ENCODE peak calls at places on chromosomes 3 and 15, in nine cellular contexts. W is mucosa of descending colon, K is OCI-LY7, I is heart right ventricle, D is right atrium auricular region, G is kidney epithelial cell, N is uterus, C is cardiac muscle cell, A is tibial nerve. T is an unnamed sample.

GRCh38 chr3:52176951-52177700 is 20.8 kb upstream of the ALAS1 start:
- DNase-seq in W (no peak), K (no peak), I (no peak), D (no peak), G (no peak), N (no peak), C (no peak), A (no peak), T (no peak)

GRCh38 chr3:45993421-45994027 is 2.1 kb downstream of the FYCO1 start:
- DNase-seq in W (no peak), K (no peak), I (no peak), D (no peak), G (no peak), N (no peak), C (no peak), A (no peak), T (no peak)

GRCh38 chr15:89105147-89105546 is 16.9 kb downstream of the ABHD2 start:
- DNase-seq in W (no peak), K (no peak), I (no peak), D (no peak), G (peak; percentile 90), N (peak; percentile 46), C (peak; percentile 95), A (no peak), T (no peak)

GRCh38 chr3:32229565-32229964 is 8.9 kb upstream of the CMTM8 start:
- DNase-seq in W (no peak), K (no peak), I (no peak), D (no peak), G (no peak), N (no peak), C (no peak), A (no peak), T (no peak)

GRCh38 chr15:85620321-85621044 is 174.2 kb downstream of the KLHL25 start:
- DNase-seq in W (no peak), K (no peak), I (peak; percentile 64), D (no peak), G (no peak), N (peak; percentile 59), C (peak; percentile 80), A (peak; percentile 57), T (no peak)

GRCh38 chr3:106635271-106635670 is 742.0 kb upstream of the CCDC54 start:
- DNase-seq in W (no peak), K (no peak), I (no peak), D (no peak), G (peak; percentile 25), N (no peak), C (peak; percentile 77), A (no peak), T (no peak)

GRCh38 chr3:42493126-42493797 is 9.2 kb upstream of the VIPR1 start:
- DNase-seq in W (no peak), K (no peak), I (no peak), D (peak; percentile 40), G (no peak), N (no peak), C (no peak), A (no peak), T (no peak)

GRCh38 chr3:25648107-25648535 is 16.6 kb downstream of the TOP2B start:
- DNase-seq in W (no peak), K (peak; percentile 89), I (peak; percentile 72), D (peak; percentile 74), G (no peak), N (peak; percentile 55), C (peak; percentile 88), A (peak; percentile 90), T (peak; percentile 20)

GRCh38 chr15:67105065-67105951 is 39.9 kb downstream of the SMAD3 start:
- DNase-seq in W (no peak), K (no peak), I (no peak), D (peak; percentile 84), G (peak; percentile 97), N (peak; percentile 69), C (peak; percentile 96), A (peak; percentile 37), T (no peak)

GRCh38 chr3:168029705-168030104 is 66.0 kb downstream of the GOLIM4 start:
- DNase-seq in W (no peak), K (no peak), I (no peak), D (no peak), G (no peak), N (no peak), C (no peak), A (no peak), T (no peak)

GRCh38 chr15:42084465-42085235 is 9.7 kb downstream of the PLA2G4D start:
- DNase-seq in W (peak; percentile 81), K (peak; percentile 54), I (peak; percentile 45), D (peak; percentile 63), G (no peak), N (peak; percentile 32), C (peak; percentile 65), A (peak; percentile 61), T (peak; percentile 57)

GRCh38 chr15:37107071-37107753 is 6.9 kb upstream of the MEIS2 start:
- DNase-seq in W (no peak), K (no peak), I (no peak), D (no peak), G (no peak), N (peak; percentile 63), C (peak; percentile 73), A (no peak), T (no peak)

GRCh38 chr3:53303957-53304356 is 43.4 kb downstream of the DCP1A start:
- DNase-seq in W (no peak), K (no peak), I (no peak), D (no peak), G (no peak), N (no peak), C (peak; percentile 22), A (no peak), T (no peak)

GRCh38 chr3:171013822-171014748 is 12.4 kb downstream of the SLC2A2 start:
- DNase-seq in W (no peak), K (no peak), I (no peak), D (no peak), G (no peak), N (no peak), C (peak; percentile 57), A (no peak), T (no peak)

GRCh38 chr15:52021128-52021671 is 2.2 kb downstream of the MAPK6 start:
- DNase-seq in W (no peak), K (peak; percentile 61), I (peak; percentile 48), D (no peak), G (peak; percentile 75), N (peak; percentile 70), C (peak; percentile 93), A (peak; percentile 16), T (peak; percentile 61)

GRCh38 chr3:64343692-64344440 is 118.6 kb upstream of the PRICKLE2 start:
- DNase-seq in W (no peak), K (no peak), I (no peak), D (no peak), G (no peak), N (no peak), C (peak; percentile 59), A (no peak), T (no peak)

GRCh38 chr3:101849714-101850326 is 506 bp downstream of the NFKBIZ start:
- DNase-seq in W (peak; percentile 81), K (peak; percentile 81), I (peak; percentile 24), D (no peak), G (no peak), N (peak; percentile 39), C (no peak), A (peak; percentile 33), T (no peak)
- TF ChIP-seq CTCF in W (no peak), K (peak; percentile 55), I (peak; percentile 11), D (no peak), G (no peak), N (peak; percentile 4), C (no peak), A (no peak), T (peak; percentile 4)

DNA sequence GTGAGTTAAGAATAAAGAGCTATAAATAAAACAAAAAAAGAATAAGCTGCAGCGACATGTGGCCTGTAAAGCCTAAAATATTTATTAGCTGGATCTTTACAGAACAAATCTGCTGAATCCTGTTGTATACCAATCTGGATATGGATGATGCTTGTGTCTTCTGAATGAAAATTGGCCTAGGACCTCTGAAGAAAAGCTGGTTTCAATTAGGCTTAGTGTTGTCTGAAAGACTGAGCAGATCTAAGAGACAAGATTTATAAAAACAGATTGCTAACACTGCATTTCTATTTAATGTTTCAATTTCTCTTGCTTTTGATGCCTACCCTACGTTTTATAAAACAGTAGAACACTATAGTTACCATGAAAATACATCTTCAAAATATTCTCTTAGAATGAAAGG is 57.9 kb downstream of the ST3GAL6 start:
- DNase-seq in W (no peak), K (no peak), I (no peak), D (no peak), G (no peak), N (no peak), C (no peak), A (no peak), T (no peak)
- H3K36me3 ChIP-seq in W (no peaks in the 10 kb centered on the region), K (no peaks in the 10 kb centered on the region), I (no peaks in the 10 kb centered on the region), D (peaks cover 19% of the 10 kb centered on the region), G (peaks cover 7% of the 10 kb centered on the region), N (no peaks in the 10 kb centered on the region), C (peaks cover 28% of the 10 kb centered on the region), A (no peaks in the 10 kb centered on the region), T (peaks cover 3% of the 10 kb centered on the region)

GRCh38 chr15:71334434-71334833 is 219.2 kb downstream of the THSD4 start:
- DNase-seq in W (no peak), K (no peak), I (no peak), D (no peak), G (no peak), N (no peak), C (no peak), A (no peak), T (no peak)
- H3K4me3 ChIP-seq in W (no peak overlapping the region), K (no peak overlapping the region), I (no peak overlapping the region), D (no peak overlapping the region), G (no peak overlapping the region), N (no peak overlapping the region), C (no peak overlapping the region), A (no peak overlapping the region), T (no peak overlapping the region)

GRCh38 chr3:189195302-189195701 is 23.5 kb downstream of the TPRG1 start:
- DNase-seq in W (no peak), K (peak; percentile 9), I (no peak), D (no peak), G (no peak), N (no peak), C (peak; percentile 29), A (no peak), T (no peak)
- TF ChIP-seq CTCF in W (no peak), K (peak; percentile 54), I (no peak), D (no peak), G (peak; percentile 18), N (no peak), C (peak; percentile 26), A (no peak), T (peak; percentile 44)

GRCh38 chr3:1400571-1400970 is 307.7 kb downstream of the CNTN6 start:
- DNase-seq in W (no peak), K (no peak), I (no peak), D (no peak), G (no peak), N (no peak), C (no peak), A (no peak), T (no peak)

GRCh38 chr3:1404270-1404669 is 311.4 kb downstream of the CNTN6 start:
- DNase-seq in W (no peak), K (no peak), I (no peak), D (no peak), G (peak; percentile 85), N (no peak), C (no peak), A (no peak), T (no peak)

DNA sequence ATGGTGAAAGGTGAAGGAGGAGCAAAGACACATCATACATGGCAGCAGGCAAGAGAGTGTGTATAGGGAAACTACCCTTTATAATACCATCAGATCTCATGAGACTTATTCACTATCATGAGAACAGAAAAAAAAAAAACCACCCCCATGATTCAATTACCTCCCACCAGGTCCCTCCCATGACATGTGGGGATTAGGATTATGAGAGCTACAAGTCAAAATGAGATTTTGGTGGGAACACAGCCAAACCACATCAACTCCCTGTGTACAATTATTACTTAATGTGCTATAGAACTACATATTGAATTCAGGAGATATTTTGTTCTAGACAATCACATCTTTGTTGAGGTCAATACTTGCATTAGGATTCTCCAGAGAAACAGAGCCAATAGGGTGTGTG is 313.4 kb downstream of the CNTN6 start:
- DNase-seq in W (no peak), K (no peak), I (no peak), D (no peak), G (no peak), N (no peak), C (no peak), A (no peak), T (no peak)
- H3K36me3 ChIP-seq in W (no peaks in the 10 kb centered on the region), K (no peaks in the 10 kb centered on the region), I (no peaks in the 10 kb centered on the region), D (no peaks in the 10 kb centered on the region), G (no peaks in the 10 kb centered on the region), N (no peaks in the 10 kb centered on the region), C (no peaks in the 10 kb centered on the region), A (no peaks in the 10 kb centered on the region), T (no peaks in the 10 kb centered on the region)

T was measured in GM06990.